ENCODE peak calls at places on chromosomes 13 and 19, in five cellular contexts. K, P, E, H and B are unnamed samples.
A peak's percentile ranks its signal among the peaks of the same experiment; 100 is the strongest.

GRCh38 chr13:32026619-32027018 is 5.0 kb upstream of the FRY start:
- DNase-seq in P (no peak), H (no peak), K (no peak), E (no peak), B (no peak)

GRCh38 chr13:40102854-40103253 is 447.4 kb downstream of the COG6 start:
- DNase-seq in E (no peak), P (no peak), K (peak; percentile 65), H (no peak), B (no peak)

GRCh38 chr19:35739275-35740107 is 2.8 kb downstream of the IGFLR1 start:
- DNase-seq in P (peak; percentile 33), K (no peak), H (no peak), E (no peak), B (no peak)

GRCh38 chr19:57026476-57026875 is 93.3 kb upstream of the USP29 start:
- DNase-seq in H (no peak), E (no peak), P (no peak), K (no peak), B (no peak)

GRCh38 chr19:41416194-41416674 is 10.9 kb downstream of the B3GNT8 start:
- DNase-seq in P (no peak), E (no peak), H (no peak), K (no peak), B (no peak)

GRCh38 chr13:93517658-93518057 is 291.1 kb downstream of the GPC6 start:
- DNase-seq in E (no peak), P (no peak), K (no peak), H (no peak), B (no peak)

GRCh38 chr13:32254916-32255743 is 60.0 kb downstream of the ZAR1L start:
- DNase-seq in P (no peak), H (no peak), K (no peak), E (no peak), B (no peak)

GRCh38 chr13:44237276-44237767 is 136.3 kb upstream of the SERP2 start:
- DNase-seq in P (no peak), H (peak; percentile 92), E (no peak), K (peak; percentile 98), B (peak; percentile 80)

GRCh38 chr13:33080962-33081655 is 64.9 kb downstream of the KL start:
- DNase-seq in K (no peak), E (no peak), H (no peak), P (no peak), B (no peak)

GRCh38 chr13:99969934-99970760 is 1.4 kb downstream of the ZIC5 start:
- DNase-seq in H (no peak), K (no peak), P (peak; percentile 84), E (no peak), B (no peak)

GRCh38 chr19:55406869-55407624 is 541 bp downstream of the UBE2S start:
- DNase-seq in P (no peak), K (no peak), E (no peak), H (peak; percentile 71), B (no peak)

GRCh38 chr19:7874080-7874856 is at the start of gene PRR36:
- DNase-seq in P (peak; percentile 91), H (no peak), K (no peak), E (no peak), B (no peak)

GRCh38 chr19:5154799-5155426 is 185.7 kb downstream of the PTPRS start:
- DNase-seq in P (no peak), K (no peak), E (no peak), H (peak; percentile 53), B (peak; percentile 73)

GRCh38 chr19:15288146-15288963 is 44.0 kb downstream of the BRD4 start:
- DNase-seq in H (no peak), K (peak; percentile 24), P (no peak), E (no peak), B (no peak)

GRCh38 chr19:39558623-39559117 is 18.7 kb upstream of the EID2 start:
- DNase-seq in K (no peak), P (no peak), H (no peak), E (no peak), B (no peak)

GRCh38 chr19:19662344-19662743 is 1.1 kb downstream of the ATP13A1 start:
- DNase-seq in P (no peak), K (no peak), H (no peak), E (no peak), B (no peak)

GRCh38 chr19:35542209-35542608 is 3.2 kb upstream of the TMEM147 start:
- DNase-seq in P (no peak), H (no peak), K (no peak), E (no peak), B (no peak)

GRCh38 chr13:71861769-71862168 is 5.2 kb downstream of the DACH1 start:
- DNase-seq in E (no peak), H (no peak), P (no peak), K (no peak), B (no peak)

GRCh38 chr13:35722438-35723060 is 246.1 kb upstream of the MAB21L1 start:
- DNase-seq in K (peak; percentile 59), E (no peak), H (no peak), P (no peak), B (no peak)

GRCh38 chr13:33526718-33527117 is 241.2 kb upstream of the STARD13 start:
- DNase-seq in P (no peak), K (no peak), H (no peak), E (no peak), B (no peak)

GRCh38 chr13:85261757-85262346 is 537.4 kb downstream of the SLITRK6 start:
- DNase-seq in K (peak; percentile 12), P (peak; percentile 11), H (no peak), E (no peak), B (no peak)

GRCh38 chr19:17564783-17565182 is 9.3 kb downstream of the COLGALT1 start:
- DNase-seq in H (no peak), P (no peak), E (no peak), K (no peak), B (no peak)

GRCh38 chr19:8252922-8253589 is 43.9 kb downstream of the CERS4 start:
- DNase-seq in E (peak; percentile 80), P (peak; percentile 91), H (peak; percentile 82), K (peak; percentile 70), B (peak; percentile 90)

GRCh38 chr13:111908981-111909380 is 158.0 kb upstream of the SOX1 start:
- DNase-seq in K (no peak), P (no peak), E (no peak), H (peak; percentile 49), B (no peak)

GRCh38 chr13:87129602-87130300 is 541.4 kb upstream of the SLITRK5 start:
- DNase-seq in E (no peak), K (peak; percentile 47), P (no peak), H (no peak), B (no peak)

GRCh38 chr13:93368705-93369104 is 142.1 kb downstream of the GPC6 start:
- DNase-seq in P (no peak), K (no peak), H (no peak), E (no peak), B (no peak)

GRCh38 chr19:4075373-4075772 is 8.7 kb upstream of the ZBTB7A start:
- DNase-seq in H (no peak), P (no peak), E (no peak), K (no peak), B (no peak)

GRCh38 chr19:49616532-49616931 is 23.4 kb downstream of the RRAS start:
- DNase-seq in K (no peak), P (no peak), E (no peak), H (no peak), B (no peak)

GRCh38 chr19:49613374-49613773 is 22.4 kb downstream of the PRR12 start:
- DNase-seq in E (no peak), P (no peak), H (no peak), K (no peak), B (no peak)

GRCh38 chr19:49614096-49614857 is 23.3 kb downstream of the PRR12 start:
- DNase-seq in E (no peak), P (no peak), K (peak; percentile 91), H (no peak), B (no peak)

GRCh38 chr19:49616945-49617344 is 23.0 kb downstream of the RRAS start:
- DNase-seq in P (no peak), H (no peak), K (no peak), E (no peak), B (no peak)

GRCh38 chr19:49615861-49616260 is 24.1 kb downstream of the RRAS start:
- DNase-seq in E (no peak), H (no peak), P (no peak), K (no peak), B (no peak)
- H3K36me3 ChIP-seq in E (peaks cover 14% of the 10 kb centered on the region), H (peaks cover 53% of the 10 kb centered on the region), P (peaks cover 22% of the 10 kb centered on the region), K (peaks cover 40% of the 10 kb centered on the region), B (peaks cover 70% of the 10 kb centered on the region)

DNA sequence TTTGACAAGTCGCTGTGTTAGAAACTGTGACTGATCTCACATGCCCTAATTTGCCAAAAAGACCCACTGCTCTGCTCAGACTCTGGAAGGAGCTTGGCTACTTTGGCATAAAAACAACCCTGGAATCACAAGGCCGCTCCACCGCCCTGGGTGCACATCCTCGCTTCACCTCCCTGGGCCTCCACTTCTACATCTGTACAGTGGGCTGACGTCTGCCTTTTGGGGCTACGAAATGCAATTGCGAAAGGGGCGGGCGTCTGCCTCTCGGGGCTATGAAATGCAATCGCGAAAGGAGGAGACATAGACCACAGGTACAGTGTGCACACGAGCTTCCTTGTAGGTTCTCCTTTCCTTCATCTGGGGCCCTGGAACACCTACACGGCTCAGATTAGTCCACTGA is 74.2 kb downstream of the SLC7A1 start:
- DNase-seq in K (no peak), E (no peak), P (no peak), H (no peak), B (peak; percentile 61)
- H3K36me3 ChIP-seq in K (peaks cover 55% of the 10 kb centered on the region), E (no peaks in the 10 kb centered on the region), P (peaks cover 38% of the 10 kb centered on the region), H (peaks cover 31% of the 10 kb centered on the region), B (peaks cover 79% of the 10 kb centered on the region)

GRCh38 chr19:6378498-6378897 is 2.8 kb upstream of the PSPN start:
- DNase-seq in H (no peak), P (no peak), K (no peak), E (no peak), B (no peak)

GRCh38 chr19:6376512-6377193 is 920 bp upstream of the PSPN start:
- DNase-seq in P (no peak), H (no peak), K (no peak), E (no peak), B (no peak)

GRCh38 chr19:6381030-6381750 is 5.5 kb upstream of the PSPN start:
- DNase-seq in P (no peak), K (no peak), E (no peak), H (no peak), B (no peak)

GRCh38 chr19:6378036-6378435 is 2.3 kb upstream of the PSPN start:
- DNase-seq in H (no peak), E (no peak), K (peak; percentile 41), P (peak; percentile 44), B (no peak)

DNA sequence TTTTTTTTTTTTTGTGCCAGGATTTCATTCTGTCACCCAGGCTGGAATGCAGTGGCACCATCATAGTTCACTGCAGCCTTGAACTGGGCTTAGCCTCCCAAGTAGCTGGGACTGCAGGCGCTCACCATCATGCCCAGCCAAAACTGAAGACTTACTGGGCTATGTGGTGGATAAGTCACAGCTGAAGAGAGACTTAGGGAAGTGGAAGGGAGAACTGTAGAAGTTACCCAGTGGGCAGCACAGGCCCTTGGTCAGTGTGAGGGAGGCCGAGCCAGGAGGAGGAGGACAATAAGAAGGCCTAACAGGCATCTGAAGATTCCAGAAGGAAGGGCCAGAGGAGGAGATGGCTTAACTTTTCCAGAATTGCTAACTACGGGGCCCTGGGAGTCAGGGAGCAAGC is 4.0 kb upstream of the PSPN start:
- DNase-seq in E (no peak), H (no peak), K (no peak), P (no peak), B (no peak)
- H3K36me3 ChIP-seq in E (no peaks in the 10 kb centered on the region), H (peaks cover 52% of the 10 kb centered on the region), K (peaks cover 46% of the 10 kb centered on the region), P (peaks cover 15% of the 10 kb centered on the region), B (peaks cover 66% of the 10 kb centered on the region)

DNA sequence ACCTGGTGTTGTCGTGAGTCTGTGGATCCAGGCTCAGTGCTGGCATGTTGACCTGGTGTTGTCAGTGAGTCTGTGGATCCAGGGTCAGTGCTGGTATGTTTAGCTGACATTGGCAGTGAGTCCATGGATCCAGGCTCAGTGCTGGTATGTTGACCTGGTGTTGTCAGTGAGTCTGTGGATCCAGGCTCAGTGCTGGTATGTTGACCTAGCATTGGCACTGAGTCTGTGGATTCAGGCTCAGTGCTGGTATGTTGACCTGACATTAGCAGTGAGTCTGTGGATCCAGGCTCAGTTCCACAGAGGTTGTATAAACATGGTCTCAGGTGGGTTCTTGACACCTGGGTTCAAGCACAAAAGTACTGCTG is 16.8 kb upstream of the PDCD2L start:
- DNase-seq in E (no peak), P (no peak), K (no peak), H (no peak), B (no peak)
- H3K36me3 ChIP-seq in E (peaks cover 9% of the 10 kb centered on the region), P (peaks cover 24% of the 10 kb centered on the region), K (peaks cover 88% of the 10 kb centered on the region), H (peaks cover 45% of the 10 kb centered on the region), B (peaks cover 76% of the 10 kb centered on the region)